ENCODE peak calls at places on chromosomes 4 and X, in nine cellular contexts. One of them, this sample, is unnamed.

GRCh38 chr4:111213520-111213919 is 590.6 kb upstream of the PITX2 start:
- DNase-seq in left ventricle myocardium inferior: no peak
- DNase-seq in GM20000: no peak
- DNase-seq in mucosa of descending colon: no peak
- DNase-seq in keratinocyte: no peak
- DNase-seq in AG10803: peak; percentile 74
- DNase-seq in cardiac muscle cell: no peak
- DNase-seq in AG04450: no peak
- DNase-seq in activated CD8-positive, alpha-beta T cell treated with anti-CD3 and anti-CD28 coated beads for 36 hours: no peak
- DNase-seq in this sample: no peak

GRCh38 chr4:7034262-7035081 is 8.7 kb upstream of the TADA2B start:
- DNase-seq in left ventricle myocardium inferior: no peak
- DNase-seq in AG10803: peak; percentile 60
- DNase-seq in AG04450: no peak
- DNase-seq in activated CD8-positive, alpha-beta T cell treated with anti-CD3 and anti-CD28 coated beads for 36 hours: no peak
- DNase-seq in cardiac muscle cell: no peak
- DNase-seq in GM20000: no peak
- DNase-seq in mucosa of descending colon: no peak
- DNase-seq in keratinocyte: no peak
- DNase-seq in this sample: no peak

GRCh38 chr4:2400841-2401609 is 17.4 kb downstream of the ZFYVE28 start:
- DNase-seq in keratinocyte: no peak
- DNase-seq in activated CD8-positive, alpha-beta T cell treated with anti-CD3 and anti-CD28 coated beads for 36 hours: peak; percentile 35
- DNase-seq in GM20000: no peak
- DNase-seq in left ventricle myocardium inferior: no peak
- DNase-seq in cardiac muscle cell: no peak
- DNase-seq in AG10803: no peak
- DNase-seq in AG04450: no peak
- DNase-seq in mucosa of descending colon: peak; percentile 54
- DNase-seq in this sample: no peak

GRCh38 chrX:133302775-133303445 is 84.8 kb upstream of the TFDP3 start:
- DNase-seq in mucosa of descending colon: no peak
- DNase-seq in AG04450: no peak
- DNase-seq in keratinocyte: no peak
- DNase-seq in AG10803: no peak
- DNase-seq in activated CD8-positive, alpha-beta T cell treated with anti-CD3 and anti-CD28 coated beads for 36 hours: no peak
- DNase-seq in cardiac muscle cell: no peak
- DNase-seq in GM20000: no peak
- DNase-seq in left ventricle myocardium inferior: no peak
- DNase-seq in this sample: no peak

GRCh38 chr4:167248271-167248670 is 14.0 kb upstream of the SPOCK3 start:
- DNase-seq in left ventricle myocardium inferior: no peak
- DNase-seq in activated CD8-positive, alpha-beta T cell treated with anti-CD3 and anti-CD28 coated beads for 36 hours: no peak
- DNase-seq in mucosa of descending colon: no peak
- DNase-seq in AG04450: no peak
- DNase-seq in keratinocyte: no peak
- DNase-seq in AG10803: no peak
- DNase-seq in cardiac muscle cell: no peak
- DNase-seq in GM20000: no peak
- DNase-seq in this sample: no peak

GRCh38 chr4:114277690-114278089 is 298.2 kb upstream of the ARSJ start:
- DNase-seq in activated CD8-positive, alpha-beta T cell treated with anti-CD3 and anti-CD28 coated beads for 36 hours: no peak
- DNase-seq in AG04450: no peak
- DNase-seq in cardiac muscle cell: no peak
- DNase-seq in keratinocyte: no peak
- DNase-seq in AG10803: peak; percentile 86
- DNase-seq in left ventricle myocardium inferior: no peak
- DNase-seq in GM20000: no peak
- DNase-seq in mucosa of descending colon: no peak
- DNase-seq in this sample: no peak

GRCh38 chr4:155772459-155773195 is 13.8 kb downstream of the GUCY1B1 start:
- DNase-seq in AG04450: no peak
- DNase-seq in cardiac muscle cell: peak; percentile 19
- DNase-seq in AG10803: no peak
- DNase-seq in activated CD8-positive, alpha-beta T cell treated with anti-CD3 and anti-CD28 coated beads for 36 hours: no peak
- DNase-seq in left ventricle myocardium inferior: no peak
- DNase-seq in keratinocyte: no peak
- DNase-seq in GM20000: no peak
- DNase-seq in mucosa of descending colon: no peak
- DNase-seq in this sample: no peak

GRCh38 chr4:122832732-122833131 is 6.1 kb downstream of the FGF2 start:
- DNase-seq in AG10803: no peak
- DNase-seq in left ventricle myocardium inferior: no peak
- DNase-seq in GM20000: no peak
- DNase-seq in activated CD8-positive, alpha-beta T cell treated with anti-CD3 and anti-CD28 coated beads for 36 hours: no peak
- DNase-seq in mucosa of descending colon: no peak
- DNase-seq in keratinocyte: no peak
- DNase-seq in cardiac muscle cell: no peak
- DNase-seq in AG04450: no peak
- DNase-seq in this sample: no peak

GRCh38 chr4:24203896-24204295 is 314.0 kb upstream of the PPARGC1A start:
- DNase-seq in AG10803: no peak
- DNase-seq in GM20000: no peak
- DNase-seq in mucosa of descending colon: no peak
- DNase-seq in keratinocyte: no peak
- DNase-seq in cardiac muscle cell: no peak
- DNase-seq in activated CD8-positive, alpha-beta T cell treated with anti-CD3 and anti-CD28 coated beads for 36 hours: no peak
- DNase-seq in left ventricle myocardium inferior: no peak
- DNase-seq in AG04450: no peak
- DNase-seq in this sample: no peak

GRCh38 chrX:132331532-132331931 is 112.3 kb upstream of the RAP2C start:
- DNase-seq in AG10803: no peak
- DNase-seq in mucosa of descending colon: no peak
- DNase-seq in AG04450: no peak
- DNase-seq in cardiac muscle cell: no peak
- DNase-seq in left ventricle myocardium inferior: no peak
- DNase-seq in keratinocyte: no peak
- DNase-seq in activated CD8-positive, alpha-beta T cell treated with anti-CD3 and anti-CD28 coated beads for 36 hours: no peak
- DNase-seq in GM20000: no peak
- DNase-seq in this sample: no peak

GRCh38 chr4:77593101-77593500 is 12.5 kb upstream of the CXCL13 start:
- DNase-seq in AG10803: no peak
- DNase-seq in left ventricle myocardium inferior: no peak
- DNase-seq in keratinocyte: no peak
- DNase-seq in GM20000: no peak
- DNase-seq in AG04450: no peak
- DNase-seq in mucosa of descending colon: no peak
- DNase-seq in cardiac muscle cell: no peak
- DNase-seq in activated CD8-positive, alpha-beta T cell treated with anti-CD3 and anti-CD28 coated beads for 36 hours: no peak
- DNase-seq in this sample: no peak

GRCh38 chr4:80124246-80125211 is 51.5 kb upstream of the ANTXR2 start:
- DNase-seq in GM20000: no peak
- DNase-seq in mucosa of descending colon: no peak
- DNase-seq in AG10803: no peak
- DNase-seq in keratinocyte: no peak
- DNase-seq in cardiac muscle cell: no peak
- DNase-seq in activated CD8-positive, alpha-beta T cell treated with anti-CD3 and anti-CD28 coated beads for 36 hours: no peak
- DNase-seq in AG04450: no peak
- DNase-seq in left ventricle myocardium inferior: no peak
- DNase-seq in this sample: no peak

GRCh38 chr4:7741946-7742806 is 197.5 kb downstream of the AFAP1 start:
- DNase-seq in cardiac muscle cell: no peak
- DNase-seq in AG10803: no peak
- DNase-seq in mucosa of descending colon: peak; percentile 29
- DNase-seq in left ventricle myocardium inferior: no peak
- DNase-seq in keratinocyte: no peak
- DNase-seq in activated CD8-positive, alpha-beta T cell treated with anti-CD3 and anti-CD28 coated beads for 36 hours: no peak
- DNase-seq in AG04450: no peak
- DNase-seq in GM20000: no peak
- DNase-seq in this sample: no peak

GRCh38 chr4:4974727-4975126 is 44.5 kb downstream of the CYTL1 start:
- DNase-seq in AG10803: no peak
- DNase-seq in left ventricle myocardium inferior: no peak
- DNase-seq in mucosa of descending colon: no peak
- DNase-seq in keratinocyte: no peak
- DNase-seq in AG04450: no peak
- DNase-seq in activated CD8-positive, alpha-beta T cell treated with anti-CD3 and anti-CD28 coated beads for 36 hours: no peak
- DNase-seq in cardiac muscle cell: no peak
- DNase-seq in GM20000: no peak
- DNase-seq in this sample: no peak

GRCh38 chr4:40251366-40251765 is 54.5 kb downstream of the RHOH start:
- DNase-seq in keratinocyte: peak; percentile 58
- DNase-seq in left ventricle myocardium inferior: no peak
- DNase-seq in mucosa of descending colon: no peak
- DNase-seq in GM20000: no peak
- DNase-seq in AG10803: no peak
- DNase-seq in activated CD8-positive, alpha-beta T cell treated with anti-CD3 and anti-CD28 coated beads for 36 hours: no peak
- DNase-seq in AG04450: no peak
- DNase-seq in cardiac muscle cell: no peak
- DNase-seq in this sample: no peak

GRCh38 chr4:124839786-124840390 is 127.4 kb upstream of the ANKRD50 start:
- DNase-seq in AG04450: no peak
- DNase-seq in left ventricle myocardium inferior: no peak
- DNase-seq in AG10803: no peak
- DNase-seq in mucosa of descending colon: no peak
- DNase-seq in GM20000: no peak
- DNase-seq in activated CD8-positive, alpha-beta T cell treated with anti-CD3 and anti-CD28 coated beads for 36 hours: no peak
- DNase-seq in cardiac muscle cell: no peak
- DNase-seq in keratinocyte: no peak
- DNase-seq in this sample: no peak

GRCh38 chr4:176548571-176548970 is 228.8 kb downstream of the SPCS3 start:
- DNase-seq in left ventricle myocardium inferior: no peak
- DNase-seq in GM20000: no peak
- DNase-seq in AG04450: no peak
- DNase-seq in keratinocyte: no peak
- DNase-seq in activated CD8-positive, alpha-beta T cell treated with anti-CD3 and anti-CD28 coated beads for 36 hours: no peak
- DNase-seq in AG10803: peak; percentile 50
- DNase-seq in mucosa of descending colon: no peak
- DNase-seq in cardiac muscle cell: no peak
- DNase-seq in this sample: no peak

GRCh38 chr4:139443661-139444060 is 10.3 kb upstream of the RAB33B start:
- DNase-seq in GM20000: no peak
- DNase-seq in mucosa of descending colon: no peak
- DNase-seq in left ventricle myocardium inferior: no peak
- DNase-seq in keratinocyte: no peak
- DNase-seq in cardiac muscle cell: no peak
- DNase-seq in AG10803: no peak
- DNase-seq in AG04450: no peak
- DNase-seq in activated CD8-positive, alpha-beta T cell treated with anti-CD3 and anti-CD28 coated beads for 36 hours: no peak
- DNase-seq in this sample: no peak

GRCh38 chrX:85544609-85545008 is 165.1 kb upstream of the POF1B start:
- DNase-seq in GM20000: peak; percentile 0
- DNase-seq in keratinocyte: no peak
- DNase-seq in cardiac muscle cell: no peak
- DNase-seq in mucosa of descending colon: no peak
- DNase-seq in AG04450: no peak
- DNase-seq in AG10803: peak; percentile 0
- DNase-seq in left ventricle myocardium inferior: no peak
- DNase-seq in activated CD8-positive, alpha-beta T cell treated with anti-CD3 and anti-CD28 coated beads for 36 hours: no peak
- DNase-seq in this sample: no peak

GRCh38 chr4:101141230-101141629 is 206.1 kb downstream of the PPP3CA start:
- DNase-seq in AG10803: no peak
- DNase-seq in mucosa of descending colon: no peak
- DNase-seq in cardiac muscle cell: no peak
- DNase-seq in activated CD8-positive, alpha-beta T cell treated with anti-CD3 and anti-CD28 coated beads for 36 hours: no peak
- DNase-seq in left ventricle myocardium inferior: no peak
- DNase-seq in AG04450: no peak
- DNase-seq in keratinocyte: no peak
- DNase-seq in GM20000: no peak
- DNase-seq in this sample: no peak

GRCh38 chr4:170623899-170624298 is 534.1 kb upstream of the AADAT start:
- DNase-seq in activated CD8-positive, alpha-beta T cell treated with anti-CD3 and anti-CD28 coated beads for 36 hours: no peak
- DNase-seq in AG10803: no peak
- DNase-seq in mucosa of descending colon: no peak
- DNase-seq in GM20000: no peak
- DNase-seq in left ventricle myocardium inferior: no peak
- DNase-seq in keratinocyte: no peak
- DNase-seq in cardiac muscle cell: no peak
- DNase-seq in AG04450: no peak
- DNase-seq in this sample: no peak
- TF ChIP-seq CTCF in activated CD8-positive, alpha-beta T cell treated with anti-CD3 and anti-CD28 coated beads for 36 hours: no peak
- TF ChIP-seq CTCF in AG10803: no peak
- TF ChIP-seq CTCF in mucosa of descending colon: no peak
- TF ChIP-seq CTCF in GM20000: no peak
- TF ChIP-seq CTCF in left ventricle myocardium inferior: no peak
- TF ChIP-seq CTCF in keratinocyte: no peak
- TF ChIP-seq CTCF in cardiac muscle cell: no peak
- TF ChIP-seq CTCF in AG04450: peak; percentile 3
- TF ChIP-seq CTCF in this sample: no peak

GRCh38 chr4:118033148-118034060 is 882 bp upstream of the NDST3 start:
- DNase-seq in GM20000: peak; percentile 26
- DNase-seq in keratinocyte: no peak
- DNase-seq in cardiac muscle cell: peak; percentile 66
- DNase-seq in AG10803: peak; percentile 25
- DNase-seq in mucosa of descending colon: peak; percentile 75
- DNase-seq in left ventricle myocardium inferior: no peak
- DNase-seq in activated CD8-positive, alpha-beta T cell treated with anti-CD3 and anti-CD28 coated beads for 36 hours: peak; percentile 5
- DNase-seq in AG04450: no peak
- DNase-seq in this sample: peak; percentile 28
- TF ChIP-seq CTCF in GM20000: no peak
- TF ChIP-seq CTCF in keratinocyte: no peak
- TF ChIP-seq CTCF in cardiac muscle cell: no peak
- TF ChIP-seq CTCF in AG10803: no peak
- TF ChIP-seq CTCF in mucosa of descending colon: no peak
- TF ChIP-seq CTCF in left ventricle myocardium inferior: no peak
- TF ChIP-seq CTCF in activated CD8-positive, alpha-beta T cell treated with anti-CD3 and anti-CD28 coated beads for 36 hours: no peak
- TF ChIP-seq CTCF in AG04450: no peak
- TF ChIP-seq CTCF in this sample: no peak

DNA sequence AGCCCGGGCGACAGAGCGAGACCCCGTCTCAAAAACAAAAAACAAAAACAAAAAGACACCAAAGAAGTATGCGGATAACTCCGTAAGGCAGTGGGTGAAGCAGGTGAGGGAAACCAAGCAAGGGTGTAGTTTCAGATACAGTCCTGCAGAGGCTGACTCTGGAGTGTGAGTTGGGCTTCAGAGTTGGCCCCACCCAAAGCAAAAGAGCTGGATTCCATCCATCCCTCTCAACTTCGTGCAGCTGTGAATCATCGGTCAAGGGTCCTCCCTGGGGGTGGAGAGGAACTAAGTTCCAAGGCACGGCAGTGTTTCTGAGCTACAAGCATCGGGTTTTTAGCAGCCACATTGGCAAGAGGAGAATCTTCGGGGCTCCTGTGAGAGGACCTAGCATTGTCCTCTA is 43.9 kb upstream of the FAM9A start:
- DNase-seq in cardiac muscle cell: no peak
- DNase-seq in left ventricle myocardium inferior: no peak
- DNase-seq in keratinocyte: no peak
- DNase-seq in mucosa of descending colon: no peak
- DNase-seq in AG04450: peak; percentile 24
- DNase-seq in GM20000: no peak
- DNase-seq in activated CD8-positive, alpha-beta T cell treated with anti-CD3 and anti-CD28 coated beads for 36 hours: no peak
- DNase-seq in AG10803: peak; percentile 17
- DNase-seq in this sample: no peak
- TF ChIP-seq CTCF in cardiac muscle cell: peak; percentile 35
- TF ChIP-seq CTCF in left ventricle myocardium inferior: peak; percentile 8
- TF ChIP-seq CTCF in keratinocyte: no peak
- TF ChIP-seq CTCF in mucosa of descending colon: no peak
- TF ChIP-seq CTCF in AG04450: peak; percentile 36
- TF ChIP-seq CTCF in GM20000: no peak
- TF ChIP-seq CTCF in activated CD8-positive, alpha-beta T cell treated with anti-CD3 and anti-CD28 coated beads for 36 hours: no peak
- TF ChIP-seq CTCF in AG10803: peak; percentile 13
- TF ChIP-seq CTCF in this sample: no peak

DNA sequence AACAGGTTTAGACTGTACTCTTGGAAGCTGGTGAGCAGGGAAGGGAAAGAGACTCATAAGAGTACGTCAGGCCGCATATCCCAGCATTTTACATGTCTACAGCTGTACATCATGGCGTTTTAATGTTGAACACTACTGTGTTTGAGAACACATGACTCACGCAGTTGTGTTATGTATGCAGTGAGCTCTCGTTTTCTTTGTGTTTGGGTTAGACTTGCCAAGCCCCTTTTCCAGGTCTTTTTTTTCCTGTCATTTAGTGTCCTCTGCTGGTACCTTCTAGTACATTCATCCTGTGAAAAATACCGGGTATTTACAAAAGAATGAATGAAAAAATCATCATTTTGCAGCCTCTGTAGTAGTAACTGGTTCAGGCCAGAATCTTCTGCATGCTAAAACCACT is 35.3 kb downstream of the SMS start:
- DNase-seq in left ventricle myocardium inferior: no peak
- DNase-seq in activated CD8-positive, alpha-beta T cell treated with anti-CD3 and anti-CD28 coated beads for 36 hours: no peak
- DNase-seq in AG04450: peak; percentile 54
- DNase-seq in keratinocyte: no peak
- DNase-seq in mucosa of descending colon: no peak
- DNase-seq in AG10803: peak; percentile 74
- DNase-seq in GM20000: no peak
- DNase-seq in cardiac muscle cell: no peak
- DNase-seq in this sample: no peak
- TF ChIP-seq CTCF in left ventricle myocardium inferior: peak; percentile 33
- TF ChIP-seq CTCF in activated CD8-positive, alpha-beta T cell treated with anti-CD3 and anti-CD28 coated beads for 36 hours: no peak
- TF ChIP-seq CTCF in AG04450: peak; percentile 57
- TF ChIP-seq CTCF in keratinocyte: no peak
- TF ChIP-seq CTCF in mucosa of descending colon: no peak
- TF ChIP-seq CTCF in AG10803: peak; percentile 59
- TF ChIP-seq CTCF in GM20000: no peak
- TF ChIP-seq CTCF in cardiac muscle cell: peak; percentile 47
- TF ChIP-seq CTCF in this sample: no peak

This sample was measured in GM13976.